ENCODE peak calls at places on chromosomes 13 and 19, in seven cellular contexts. O is CD8-positive, alpha-beta T cell; T is tibial nerve; W is right lobe of liver; U is adrenal gland; V is Peyer's patch; F is body of pancreas. N is an unnamed sample. For H3K9me3, the result is how much of the 10 kb centered on the place peaks cover.

GRCh38 chr19:54653181-54653809 is 9.5 kb upstream of the LILRB4 start:
- DNase-seq in O (no peak), T (no peak), W (no peak), U (no peak), V (no peak), F (no peak), N (no peak)

GRCh38 chr19:16433986-16434385 is 37.8 kb downstream of the EPS15L1 start:
- DNase-seq in O (no peak), T (no peak), W (no peak), U (no peak), V (no peak), F (no peak), N (no peak)

GRCh38 chr19:35278578-35279284 is 3.6 kb upstream of the HAMP start:
- DNase-seq in O (no peak), T (no peak), W (no peak), U (peak), V (no peak), F (no peak), N (no peak)

GRCh38 chr13:27401210-27401609 is 23.2 kb upstream of the GTF3A start:
- DNase-seq in O (no peak), T (no peak), W (no peak), U (no peak), V (peak), F (no peak), N (peak)

GRCh38 chr19:49691243-49692101 is 556 bp downstream of the CPT1C start:
- DNase-seq in O (peak), T (no peak), W (no peak), U (no peak), V (no peak), F (no peak), N (peak)

GRCh38 chr19:4596033-4596904 is 36.8 kb upstream of the SEMA6B start:
- DNase-seq in O (no peak), T (no peak), W (peak), U (peak), V (no peak), F (no peak), N (no peak)

GRCh38 chr13:95153647-95154405 is 147.4 kb downstream of the ABCC4 start:
- DNase-seq in O (no peak), T (no peak), W (no peak), U (no peak), V (no peak), F (no peak), N (no peak)

GRCh38 chr13:29758591-29759114 is 91.8 kb downstream of the UBL3 start:
- DNase-seq in O (peak), T (no peak), W (peak), U (peak), V (peak), F (no peak), N (no peak)

GRCh38 chr13:30422056-30422914 is at the start of gene UBE2L5:
- DNase-seq in O (peak), T (peak), W (peak), U (peak), V (peak), F (peak), N (peak)

GRCh38 chr19:18204394-18205179 is 745 bp upstream of the RAB3A start:
- DNase-seq in O (no peak), T (peak), W (no peak), U (peak), V (peak), F (peak), N (no peak)

GRCh38 chr19:7871530-7872305 is 2.5 kb downstream of the PRR36 start:
- DNase-seq in O (peak), T (peak), W (peak), U (peak), V (peak), F (peak), N (peak)

GRCh38 chr13:113669231-113669870 is 2.3 kb downstream of the GRK1 start:
- DNase-seq in O (no peak), T (no peak), W (no peak), U (no peak), V (peak), F (no peak), N (peak)

GRCh38 chr19:1357695-1358094 is 26.0 kb upstream of the NDUFS7 start:
- DNase-seq in O (no peak), T (no peak), W (no peak), U (no peak), V (no peak), F (no peak), N (no peak)

GRCh38 chr19:29711584-29712132 is 3.4 kb downstream of the C19orf12 start:
- DNase-seq in O (no peak), T (no peak), W (no peak), U (no peak), V (no peak), F (no peak), N (no peak)

GRCh38 chr13:48784906-48785555 is 131.3 kb downstream of the CYSLTR2 start:
- DNase-seq in O (no peak), T (no peak), W (no peak), U (no peak), V (no peak), F (no peak), N (no peak)

GRCh38 chr19:47176071-47176626 is 45.5 kb downstream of the SAE1 start:
- DNase-seq in O (no peak), T (no peak), W (no peak), U (no peak), V (no peak), F (no peak), N (no peak)

GRCh38 chr19:57648336-57649003 is 15.5 kb downstream of the ZNF211 start:
- DNase-seq in O (no peak), T (no peak), W (no peak), U (no peak), V (no peak), F (no peak), N (no peak)

GRCh38 chr19:3392480-3392879 is 26.1 kb downstream of the NFIC start:
- DNase-seq in O (no peak), T (no peak), W (no peak), U (no peak), V (no peak), F (no peak), N (no peak)

GRCh38 chr13:30856004-30856790 is 49.9 kb upstream of the MEDAG start:
- DNase-seq in O (no peak), T (no peak), W (no peak), U (no peak), V (no peak), F (no peak), N (no peak)

GRCh38 chr19:55451163-55451521 is 8.0 kb upstream of the SHISA7 start:
- DNase-seq in O (no peak), T (no peak), W (no peak), U (no peak), V (no peak), F (no peak), N (no peak)

DNA sequence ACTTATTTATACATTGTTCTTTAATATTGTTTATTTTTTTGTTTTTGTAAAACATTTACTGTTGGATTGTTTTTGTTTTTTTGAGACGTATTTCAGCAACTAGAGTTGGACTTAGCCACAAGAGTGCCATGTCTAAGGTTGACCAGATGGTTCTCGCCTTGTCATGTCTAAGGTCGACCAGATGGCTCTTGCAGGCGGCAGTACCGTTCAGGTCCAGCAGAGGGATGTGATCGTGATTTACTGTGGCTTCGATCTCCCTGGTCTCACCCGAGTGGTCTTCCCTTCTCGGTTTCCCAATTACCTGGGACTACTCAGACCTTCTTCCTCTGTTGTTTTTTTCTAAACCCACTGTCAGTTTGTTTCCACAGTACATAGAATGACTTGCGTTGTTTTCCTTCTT is 1438.6 kb downstream of the UQCRFS1 start:
- DNase-seq in O (no peak), T (no peak), W (no peak), U (peak), V (no peak), F (no peak), N (no peak)
- TF ChIP-seq CTCF in O (no peak), T (no peak), W (no peak), U (no peak), V (no peak), F (no peak), N (no peak)

GRCh38 chr19:51127032-51127431 is 2.3 kb downstream of the SIGLEC9 start:
- DNase-seq in O (no peak), T (no peak), W (no peak), U (no peak), V (no peak), F (no peak), N (no peak)
- H3K4me3 ChIP-seq in O (no peak), T (peak), W (peak), U (no peak), V (peak), F (no peak), N (peak)

DNA sequence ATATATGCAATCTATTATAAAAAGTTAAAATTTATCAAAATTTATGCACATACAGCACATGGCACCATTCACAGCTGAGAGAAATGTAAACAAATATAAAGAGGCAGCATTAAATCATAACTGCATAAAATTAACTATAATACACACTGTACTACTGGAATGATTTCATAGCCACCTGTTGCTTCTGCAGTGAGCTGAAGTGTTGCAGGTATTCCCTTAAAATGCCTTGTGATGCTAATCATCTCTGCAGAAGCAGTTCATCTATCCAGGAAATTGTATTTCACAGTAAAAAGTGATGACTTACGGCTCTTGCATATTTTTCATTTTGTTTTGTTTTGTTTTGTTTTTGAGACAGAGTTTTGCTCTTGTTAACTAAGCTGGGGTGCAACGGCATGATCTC is 82.1 kb downstream of the STOML3 start:
- DNase-seq in O (no peak), T (no peak), W (no peak), U (no peak), V (no peak), F (no peak), N (no peak)
- H3K9me3 ChIP-seq in O (under half), T (under half), W (under half), U (under half), V (under half), F (under half), N (under half)

GRCh38 chr19:51258165-51258564 is 7.3 kb downstream of the SIGLECL1 start:
- DNase-seq in O (no peak), T (no peak), W (no peak), U (no peak), V (no peak), F (no peak), N (no peak)

GRCh38 chr19:51258761-51259160 is 7.9 kb downstream of the SIGLECL1 start:
- DNase-seq in O (no peak), T (no peak), W (no peak), U (no peak), V (no peak), F (no peak), N (no peak)

GRCh38 chr19:51256053-51256682 is 5.3 kb downstream of the SIGLECL1 start:
- DNase-seq in O (no peak), T (no peak), W (no peak), U (no peak), V (no peak), F (no peak), N (no peak)

GRCh38 chr19:51257471-51257870 is 6.6 kb downstream of the SIGLECL1 start:
- DNase-seq in O (no peak), T (no peak), W (no peak), U (no peak), V (no peak), F (no peak), N (no peak)

DNA sequence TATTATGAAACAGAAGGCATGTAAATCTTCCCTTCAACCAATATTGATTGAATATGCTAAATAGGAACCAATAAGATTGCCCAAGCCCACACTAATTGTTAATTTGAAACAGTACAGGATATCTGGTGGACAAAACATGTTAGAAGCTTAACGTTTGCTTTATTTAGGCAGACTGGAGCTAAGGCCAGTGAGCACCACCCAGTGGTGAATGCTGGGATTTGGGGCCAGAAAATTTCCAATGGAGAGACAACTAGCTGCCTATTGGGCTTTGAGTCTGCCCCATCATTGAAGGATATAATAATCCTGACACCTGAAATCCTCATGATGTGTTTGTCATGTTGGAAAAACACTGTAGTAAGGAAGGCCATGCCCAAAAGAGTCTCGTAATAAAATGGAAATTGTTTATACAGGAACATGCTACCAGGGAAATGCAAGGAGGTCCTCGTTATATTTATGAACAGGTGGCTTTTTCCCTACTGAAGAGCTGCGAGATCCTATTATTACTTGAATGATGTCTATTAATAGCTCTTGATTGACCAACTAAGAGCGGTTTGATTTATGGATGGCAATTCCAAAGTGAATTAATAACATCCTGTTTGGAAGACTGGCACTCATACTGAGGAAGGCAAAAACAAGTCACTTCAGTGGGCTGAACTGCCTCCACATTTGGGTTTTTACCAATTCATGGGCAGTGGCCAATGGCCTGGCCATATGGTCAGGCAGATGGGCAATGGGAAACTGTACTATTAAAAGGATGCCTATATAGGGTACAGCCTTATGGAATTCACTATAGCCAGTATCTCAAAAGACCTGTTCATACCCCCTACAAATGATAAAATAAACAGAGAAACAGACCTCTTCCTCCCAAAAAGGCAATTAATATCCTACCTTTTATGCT is 8.7 kb downstream of the SIGLECL1 start:
- DNase-seq in O (no peak), T (peak), W (no peak), U (peak), V (peak), F (peak), N (peak)
- TF ChIP-seq CTCF in O (peak), T (peak), W (peak), U (peak), V (peak), F (peak), N (peak)

DNA sequence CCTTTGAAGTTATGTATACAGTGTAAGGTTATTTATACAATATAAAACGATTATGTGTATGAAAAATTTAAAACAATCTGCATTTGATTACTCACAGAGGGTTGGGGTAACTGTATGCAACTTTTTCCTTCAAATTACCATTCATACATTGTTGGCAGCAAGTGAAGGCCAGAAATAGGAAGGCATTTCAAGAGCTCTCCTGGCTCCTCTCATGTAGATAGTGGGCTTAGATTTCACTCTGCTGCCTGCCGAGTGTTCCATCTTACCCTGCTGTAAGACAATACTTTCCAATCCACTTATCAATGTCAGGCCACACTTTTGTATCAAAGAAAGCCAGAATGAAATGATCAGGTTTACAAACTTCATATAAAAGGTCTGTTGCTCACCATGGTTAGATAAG is 245.2 kb downstream of the DNAJC15 start:
- DNase-seq in O (no peak), T (no peak), W (no peak), U (no peak), V (no peak), F (no peak), N (no peak)
- H3K4me3 ChIP-seq in O (no peak), T (no peak), W (no peak), U (no peak), V (no peak), F (no peak), N (peak)

GRCh38 chr19:56543776-56544175 is 5.0 kb downstream of the ZFP28 start:
- DNase-seq in O (no peak), T (no peak), W (no peak), U (no peak), V (no peak), F (no peak), N (no peak)

GRCh38 chr19:56547535-56547934 is 8.8 kb downstream of the ZFP28 start:
- DNase-seq in O (no peak), T (no peak), W (no peak), U (no peak), V (no peak), F (no peak), N (no peak)
- H3K9me3 ChIP-seq in O (under half), T (half or more), W (half or more), U (half or more), V (under half), F (under half), N (half or more)

GRCh38 chr13:23881408-23881785 is 7.8 kb downstream of the MIPEP start:
- DNase-seq in O (no peak), T (no peak), W (no peak), U (no peak), V (no peak), F (no peak), N (no peak)

GRCh38 chr13:23870356-23871146 is 18.6 kb downstream of the MIPEP start:
- DNase-seq in O (no peak), T (no peak), W (no peak), U (no peak), V (no peak), F (no peak), N (no peak)

GRCh38 chr13:23871616-23872220 is 17.5 kb downstream of the MIPEP start:
- DNase-seq in O (no peak), T (no peak), W (no peak), U (no peak), V (no peak), F (no peak), N (no peak)

GRCh38 chr13:23876265-23876664 is 12.9 kb downstream of the MIPEP start:
- DNase-seq in O (no peak), T (no peak), W (no peak), U (no peak), V (peak), F (peak), N (no peak)
- TF ChIP-seq CTCF in O (no peak), T (no peak), W (peak), U (peak), V (peak), F (peak), N (peak)

GRCh38 chr13:46866150-46866549 is 30.7 kb downstream of the HTR2A start:
- DNase-seq in O (no peak), T (peak), W (peak), U (no peak), V (peak), F (no peak), N (no peak)
- H3K4me3 ChIP-seq in O (no peak), T (no peak), W (no peak), U (no peak), V (no peak), F (no peak), N (no peak)